ENCODE peak calls at places on chromosomes 1 and 21, in six cellular contexts. One of them, this sample, is unnamed.

GRCh38 chr1:66333463-66334232 is 200.3 kb upstream of the SGIP1 start:
- DNase-seq in A549: no peak
- DNase-seq in GM12878: no peak
- DNase-seq in K562: no peak
- DNase-seq in HepG2: no peak
- DNase-seq in endothelial cell of umbilical vein: peak; percentile 80
- DNase-seq in this sample: peak; percentile 61

GRCh38 chr1:31760422-31760900 is 3.7 kb downstream of the ADGRB2 start:
- DNase-seq in A549: no peak
- DNase-seq in GM12878: no peak
- DNase-seq in K562: no peak
- DNase-seq in HepG2: no peak
- DNase-seq in endothelial cell of umbilical vein: no peak
- DNase-seq in this sample: no peak

GRCh38 chr1:91120915-91121314 is 99.1 kb upstream of the ZNF644 start:
- DNase-seq in A549: peak; percentile 6
- DNase-seq in GM12878: no peak
- DNase-seq in K562: no peak
- DNase-seq in HepG2: no peak
- DNase-seq in endothelial cell of umbilical vein: no peak
- DNase-seq in this sample: no peak

GRCh38 chr1:216723274-216723780 is at the start of gene ESRRG:
- DNase-seq in A549: no peak
- DNase-seq in GM12878: no peak
- DNase-seq in K562: no peak
- DNase-seq in HepG2: peak; percentile 1
- DNase-seq in endothelial cell of umbilical vein: no peak
- DNase-seq in this sample: no peak

GRCh38 chr1:58841455-58841854 is 57.6 kb upstream of the JUN start:
- DNase-seq in A549: peak; percentile 53
- DNase-seq in GM12878: no peak
- DNase-seq in K562: peak; percentile 76
- DNase-seq in HepG2: no peak
- DNase-seq in endothelial cell of umbilical vein: no peak
- DNase-seq in this sample: peak; percentile 44

GRCh38 chr1:5836776-5837440 is 155.3 kb downstream of the NPHP4 start:
- DNase-seq in A549: no peak
- DNase-seq in GM12878: no peak
- DNase-seq in K562: no peak
- DNase-seq in HepG2: no peak
- DNase-seq in endothelial cell of umbilical vein: no peak
- DNase-seq in this sample: no peak

GRCh38 chr1:32904797-32905196 is 3.6 kb upstream of the TMEM54 start:
- DNase-seq in A549: no peak
- DNase-seq in GM12878: no peak
- DNase-seq in K562: no peak
- DNase-seq in HepG2: no peak
- DNase-seq in endothelial cell of umbilical vein: no peak
- DNase-seq in this sample: no peak

GRCh38 chr1:169925505-169926482 is 32.1 kb upstream of the SCYL3 start:
- DNase-seq in A549: no peak
- DNase-seq in GM12878: peak; percentile 44
- DNase-seq in K562: no peak
- DNase-seq in HepG2: no peak
- DNase-seq in endothelial cell of umbilical vein: no peak
- DNase-seq in this sample: no peak

GRCh38 chr1:119080586-119080985 is 59.9 kb downstream of the WARS2 start:
- DNase-seq in A549: no peak
- DNase-seq in GM12878: no peak
- DNase-seq in K562: no peak
- DNase-seq in HepG2: no peak
- DNase-seq in endothelial cell of umbilical vein: no peak
- DNase-seq in this sample: no peak

GRCh38 chr1:164560504-164560903 is 1.5 kb downstream of the PBX1 start:
- DNase-seq in A549: no peak
- DNase-seq in GM12878: no peak
- DNase-seq in K562: no peak
- DNase-seq in HepG2: no peak
- DNase-seq in endothelial cell of umbilical vein: no peak
- DNase-seq in this sample: no peak

GRCh38 chr21:9837946-9838801 is 683.2 kb upstream of the TPTE start:
- DNase-seq in A549: no peak
- DNase-seq in GM12878: no peak
- DNase-seq in K562: peak; percentile 90
- DNase-seq in HepG2: no peak
- DNase-seq in endothelial cell of umbilical vein: no peak
- DNase-seq in this sample: peak; percentile 94

GRCh38 chr1:63663301-63663700 is 70.1 kb downstream of the PGM1 start:
- DNase-seq in A549: peak; percentile 62
- DNase-seq in GM12878: no peak
- DNase-seq in K562: no peak
- DNase-seq in HepG2: no peak
- DNase-seq in endothelial cell of umbilical vein: no peak
- DNase-seq in this sample: no peak

GRCh38 chr1:101199637-101199982 is 37.2 kb upstream of the S1PR1 start:
- DNase-seq in A549: no peak
- DNase-seq in GM12878: no peak
- DNase-seq in K562: no peak
- DNase-seq in HepG2: no peak
- DNase-seq in endothelial cell of umbilical vein: no peak
- DNase-seq in this sample: no peak

GRCh38 chr1:3611170-3612019 is at the start of gene MEGF6:
- DNase-seq in A549: peak; percentile 57
- DNase-seq in GM12878: no peak
- DNase-seq in K562: peak; percentile 69
- DNase-seq in HepG2: peak; percentile 43
- DNase-seq in endothelial cell of umbilical vein: peak; percentile 81
- DNase-seq in this sample: peak; percentile 71

GRCh38 chr21:26365849-26366248 is 195.3 kb upstream of the APP start:
- DNase-seq in A549: no peak
- DNase-seq in GM12878: no peak
- DNase-seq in K562: no peak
- DNase-seq in HepG2: no peak
- DNase-seq in endothelial cell of umbilical vein: no peak
- DNase-seq in this sample: no peak

GRCh38 chr1:107942829-107943228 is 22.2 kb downstream of the VAV3 start:
- DNase-seq in A549: no peak
- DNase-seq in GM12878: no peak
- DNase-seq in K562: no peak
- DNase-seq in HepG2: no peak
- DNase-seq in endothelial cell of umbilical vein: no peak
- DNase-seq in this sample: peak; percentile 54

GRCh38 chr1:228212966-228213844 is 5.4 kb downstream of the OBSCN start:
- DNase-seq in A549: peak; percentile 88
- DNase-seq in GM12878: peak; percentile 9
- DNase-seq in K562: peak; percentile 92
- DNase-seq in HepG2: peak; percentile 25
- DNase-seq in endothelial cell of umbilical vein: peak; percentile 63
- DNase-seq in this sample: peak; percentile 89

GRCh38 chr1:239302716-239303115 is 83.7 kb upstream of the CHRM3 start:
- DNase-seq in A549: no peak
- DNase-seq in GM12878: no peak
- DNase-seq in K562: no peak
- DNase-seq in HepG2: no peak
- DNase-seq in endothelial cell of umbilical vein: no peak
- DNase-seq in this sample: no peak

GRCh38 chr21:45981641-45982255 is at the start of gene COL6A1:
- DNase-seq in A549: no peak
- DNase-seq in GM12878: no peak
- DNase-seq in K562: no peak
- DNase-seq in HepG2: no peak
- DNase-seq in endothelial cell of umbilical vein: peak; percentile 40
- DNase-seq in this sample: peak; percentile 49

GRCh38 chr1:90711696-90712095 is 5.4 kb downstream of the BARHL2 start:
- DNase-seq in A549: no peak
- DNase-seq in GM12878: no peak
- DNase-seq in K562: no peak
- DNase-seq in HepG2: no peak
- DNase-seq in endothelial cell of umbilical vein: no peak
- DNase-seq in this sample: no peak

GRCh38 chr1:226973898-226974543 is 33.9 kb downstream of the COQ8A start:
- DNase-seq in A549: no peak
- DNase-seq in GM12878: no peak
- DNase-seq in K562: no peak
- DNase-seq in HepG2: peak; percentile 15
- DNase-seq in endothelial cell of umbilical vein: no peak
- DNase-seq in this sample: no peak

GRCh38 chr1:215188302-215188950 is 105.9 kb downstream of the KCNK2 start:
- DNase-seq in A549: no peak
- DNase-seq in GM12878: no peak
- DNase-seq in K562: no peak
- DNase-seq in HepG2: no peak
- DNase-seq in endothelial cell of umbilical vein: no peak
- DNase-seq in this sample: no peak

GRCh38 chr1:234683856-234684632 is 74.1 kb upstream of the IRF2BP2 start:
- DNase-seq in A549: peak; percentile 78
- DNase-seq in GM12878: no peak
- DNase-seq in K562: no peak
- DNase-seq in HepG2: peak; percentile 97
- DNase-seq in endothelial cell of umbilical vein: peak; percentile 15
- DNase-seq in this sample: peak; percentile 97

GRCh38 chr1:54229281-54229891 is 29.4 kb downstream of the MRPL37 start:
- DNase-seq in A549: peak; percentile 38
- DNase-seq in GM12878: no peak
- DNase-seq in K562: peak; percentile 59
- DNase-seq in HepG2: peak; percentile 35
- DNase-seq in endothelial cell of umbilical vein: peak; percentile 31
- DNase-seq in this sample: peak; percentile 46

DNA sequence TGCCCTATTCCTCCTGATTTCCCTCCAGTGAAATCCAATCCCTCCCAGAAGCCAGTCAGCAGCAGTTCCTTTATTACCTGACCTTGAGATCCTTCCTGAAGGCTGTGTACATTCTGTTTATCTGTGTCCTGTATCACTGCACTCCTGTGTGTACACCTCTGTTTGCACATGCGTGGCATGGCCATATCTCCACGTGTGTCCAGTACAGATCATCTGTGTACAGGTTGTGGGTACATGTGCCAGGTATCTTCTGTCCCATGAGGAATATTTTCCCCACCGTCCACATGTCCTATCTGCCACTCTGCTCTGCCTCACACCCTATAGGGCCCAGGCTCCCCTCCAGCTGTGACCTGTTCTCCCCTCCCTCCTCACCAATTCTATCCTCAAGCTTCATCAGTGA is 2.8 kb downstream of the CDC42SE1 start:
- DNase-seq in A549: no peak
- DNase-seq in GM12878: no peak
- DNase-seq in K562: no peak
- DNase-seq in HepG2: no peak
- DNase-seq in endothelial cell of umbilical vein: no peak
- DNase-seq in this sample: no peak
- H3K4me3 ChIP-seq in A549: no peak overlapping the region
- H3K4me3 ChIP-seq in GM12878: peak overlapping the region; percentile 93
- H3K4me3 ChIP-seq in K562: peak overlapping the region; percentile 95
- H3K4me3 ChIP-seq in HepG2: no peak overlapping the region
- H3K4me3 ChIP-seq in endothelial cell of umbilical vein: no peak overlapping the region
- H3K4me3 ChIP-seq in this sample: peak overlapping the region; percentile 49

DNA sequence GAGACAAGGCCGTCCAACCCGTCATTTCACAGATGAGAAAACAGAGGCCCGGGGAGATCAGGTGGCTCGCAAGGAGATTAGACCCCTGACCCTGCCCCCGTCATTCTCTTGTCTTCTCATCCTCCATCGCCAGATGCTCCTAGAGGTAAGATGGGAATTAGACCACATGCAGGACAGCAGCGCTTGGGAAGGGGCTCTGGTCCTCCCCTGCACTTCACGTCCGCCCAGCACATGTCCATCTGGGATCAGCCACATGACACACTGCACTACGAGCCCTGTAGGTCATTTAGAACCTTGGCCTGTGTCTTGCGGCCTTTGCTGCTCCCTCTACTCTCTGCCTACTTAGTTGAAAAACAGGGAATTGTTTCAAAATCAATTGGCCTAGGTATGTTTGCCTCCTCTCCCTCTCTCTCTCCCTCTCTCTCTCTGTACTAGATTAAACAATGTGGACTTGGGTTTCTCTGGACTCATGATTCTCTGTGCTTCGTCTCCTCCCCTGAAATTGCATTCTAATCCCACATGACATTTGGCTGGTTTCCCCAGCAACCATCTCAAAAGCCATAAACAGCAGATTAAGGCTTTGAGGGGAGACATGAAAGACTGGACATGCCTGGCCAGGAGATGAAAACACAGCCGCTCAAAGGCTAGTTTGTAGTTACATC is 3.8 kb upstream of the NCMAP start:
- DNase-seq in A549: peak; percentile 24
- DNase-seq in GM12878: no peak
- DNase-seq in K562: no peak
- DNase-seq in HepG2: peak; percentile 98
- DNase-seq in endothelial cell of umbilical vein: no peak
- DNase-seq in this sample: no peak
- TF ChIP-seq MAX in A549: no peak
- TF ChIP-seq MAX in GM12878: no peak
- TF ChIP-seq MAX in K562: no peak
- TF ChIP-seq MAX in HepG2: peak; percentile 96
- TF ChIP-seq MAX in endothelial cell of umbilical vein: no peak
- TF ChIP-seq MAX in this sample: no peak

GRCh38 chr1:34985063-34985770 is at the start of gene TMEM35B:
- DNase-seq in A549: peak; percentile 33
- DNase-seq in GM12878: no peak
- DNase-seq in K562: peak; percentile 80
- DNase-seq in HepG2: peak; percentile 13
- DNase-seq in endothelial cell of umbilical vein: peak; percentile 70
- DNase-seq in this sample: peak; percentile 74

GRCh38 chr1:34982820-34983376 is 2.2 kb downstream of the TMEM35B start:
- DNase-seq in A549: no peak
- DNase-seq in GM12878: no peak
- DNase-seq in K562: no peak
- DNase-seq in HepG2: no peak
- DNase-seq in endothelial cell of umbilical vein: no peak
- DNase-seq in this sample: peak; percentile 71

GRCh38 chr1:34987018-34987417 is 1.9 kb upstream of the TMEM35B start:
- DNase-seq in A549: no peak
- DNase-seq in GM12878: no peak
- DNase-seq in K562: no peak
- DNase-seq in HepG2: no peak
- DNase-seq in endothelial cell of umbilical vein: no peak
- DNase-seq in this sample: no peak

GRCh38 chr1:34983700-34984355 is 1.3 kb downstream of the TMEM35B start:
- DNase-seq in A549: no peak
- DNase-seq in GM12878: no peak
- DNase-seq in K562: no peak
- DNase-seq in HepG2: peak; percentile 21
- DNase-seq in endothelial cell of umbilical vein: no peak
- DNase-seq in this sample: no peak

GRCh38 chr1:34984435-34985062 is 598 bp downstream of the TMEM35B start:
- DNase-seq in A549: no peak
- DNase-seq in GM12878: no peak
- DNase-seq in K562: peak; percentile 55
- DNase-seq in HepG2: no peak
- DNase-seq in endothelial cell of umbilical vein: peak; percentile 46
- DNase-seq in this sample: peak; percentile 51
- TF ChIP-seq MYC in A549: no peak
- TF ChIP-seq MYC in GM12878: no peak
- TF ChIP-seq MYC in K562: no peak
- TF ChIP-seq MYC in HepG2: no peak
- TF ChIP-seq MYC in endothelial cell of umbilical vein: no peak
- TF ChIP-seq MYC in this sample: no peak

GRCh38 chr1:43935711-43936427 is 2.3 kb downstream of the ARTN start:
- DNase-seq in A549: no peak
- DNase-seq in GM12878: no peak
- DNase-seq in K562: no peak
- DNase-seq in HepG2: no peak
- DNase-seq in endothelial cell of umbilical vein: no peak
- DNase-seq in this sample: no peak
- H3K4me3 ChIP-seq in A549: no peak overlapping the region
- H3K4me3 ChIP-seq in GM12878: peak overlapping the region; percentile 47
- H3K4me3 ChIP-seq in K562: no peak overlapping the region
- H3K4me3 ChIP-seq in HepG2: peak overlapping the region; percentile 61
- H3K4me3 ChIP-seq in endothelial cell of umbilical vein: no peak overlapping the region
- H3K4me3 ChIP-seq in this sample: no peak overlapping the region

This sample was measured in NB4.